ENCODE peak calls at places on chromosomes 16 and 17, in six cellular contexts. T, S, C, R, E and D are unnamed samples.

GRCh38 chr17:76868669-76869208 is 535 bp downstream of the MGAT5B start:
- DNase-seq in T (no peak), S (no peak), C (no peak), R (no peak), E (peak), D (no peak)

GRCh38 chr16:72664122-72664479 is 383.8 kb downstream of the ZFHX3 start:
- DNase-seq in T (no peak), S (no peak), C (no peak), R (no peak), E (peak), D (no peak)

GRCh38 chr17:78252111-78252634 is 20.7 kb downstream of the TMEM235 start:
- DNase-seq in T (no peak), S (no peak), C (no peak), R (no peak), E (no peak), D (no peak)

GRCh38 chr16:76976101-76976500 is 214.9 kb upstream of the MON1B start:
- DNase-seq in T (no peak), S (no peak), C (no peak), R (no peak), E (no peak), D (no peak)

GRCh38 chr16:11085025-11085485 is 140.7 kb downstream of the CLEC16A start:
- DNase-seq in T (no peak), S (no peak), C (no peak), R (no peak), E (no peak), D (no peak)

GRCh38 chr16:89890886-89891657 is 17.7 kb downstream of the TCF25 start:
- DNase-seq in T (no peak), S (no peak), C (no peak), R (no peak), E (no peak), D (no peak)

GRCh38 chr17:39845052-39845976 is 18.8 kb downstream of the IKZF3 start:
- DNase-seq in T (no peak), S (no peak), C (no peak), R (no peak), E (no peak), D (no peak)

GRCh38 chr17:7490144-7490543 is 6.0 kb downstream of the POLR2A start:
- DNase-seq in T (no peak), S (no peak), C (no peak), R (no peak), E (no peak), D (no peak)

GRCh38 chr16:11181889-11182279 is 74.1 kb downstream of the SOCS1 start:
- DNase-seq in T (no peak), S (no peak), C (no peak), R (no peak), E (no peak), D (no peak)

GRCh38 chr16:87850009-87851006 is 19.0 kb downstream of the SLC7A5 start:
- DNase-seq in T (peak), S (no peak), C (peak), R (peak), E (no peak), D (no peak)

GRCh38 chr16:88886915-88887521 is 20.6 kb upstream of the PABPN1L start:
- DNase-seq in T (peak), S (no peak), C (no peak), R (no peak), E (no peak), D (no peak)

GRCh38 chr16:23837553-23838308 is 1.9 kb downstream of the PRKCB start:
- DNase-seq in T (no peak), S (no peak), C (no peak), R (no peak), E (no peak), D (no peak)

GRCh38 chr17:9816472-9816871 is 5.4 kb downstream of the GSG1L2 start:
- DNase-seq in T (no peak), S (no peak), C (no peak), R (no peak), E (no peak), D (no peak)

GRCh38 chr17:80082403-80083135 is 18.8 kb upstream of the GAA start:
- DNase-seq in T (peak), S (no peak), C (peak), R (peak), E (peak), D (peak)

GRCh38 chr16:82767808-82768207 is 141.0 kb downstream of the CDH13 start:
- DNase-seq in T (no peak), S (no peak), C (no peak), R (no peak), E (no peak), D (no peak)

GRCh38 chr16:71474864-71475263 is 12.8 kb upstream of the ZNF23 start:
- DNase-seq in T (no peak), S (no peak), C (no peak), R (no peak), E (no peak), D (peak)

GRCh38 chr16:27107185-27107592 is 40.5 kb downstream of the C16orf82 start:
- DNase-seq in T (no peak), S (no peak), C (no peak), R (no peak), E (no peak), D (no peak)

GRCh38 chr16:89922477-89922883 is 662 bp upstream of the TUBB3 start:
- DNase-seq in T (peak), S (no peak), C (peak), R (no peak), E (peak), D (peak)

GRCh38 chr17:57672205-57672632 is 72.9 kb downstream of the CCDC182 start:
- DNase-seq in T (no peak), S (no peak), C (no peak), R (no peak), E (no peak), D (peak)

GRCh38 chr17:6636105-6636504 is 4.4 kb downstream of the KIAA0753 start:
- DNase-seq in T (no peak), S (no peak), C (no peak), R (no peak), E (no peak), D (no peak)

GRCh38 chr17:33509331-33509730 is 216.2 kb upstream of the ASIC2 start:
- DNase-seq in T (no peak), S (no peak), C (no peak), R (no peak), E (no peak), D (no peak)

GRCh38 chr17:68295086-68295485 is 3.8 kb downstream of the ARSG start:
- DNase-seq in T (no peak), S (no peak), C (no peak), R (no peak), E (no peak), D (no peak)

GRCh38 chr17:29722411-29723198 is 99.9 kb upstream of the CORO6 start:
- DNase-seq in T (no peak), S (no peak), C (no peak), R (peak), E (no peak), D (no peak)

GRCh38 chr16:67284699-67285646 is 5.6 kb downstream of the PLEKHG4 start:
- DNase-seq in T (peak), S (no peak), C (peak), R (no peak), E (peak), D (no peak)

GRCh38 chr17:43542854-43543253 is 3.3 kb downstream of the ETV4 start:
- DNase-seq in T (no peak), S (no peak), C (no peak), R (no peak), E (no peak), D (no peak)

GRCh38 chr17:68581863-68582645 is 19.1 kb downstream of the FAM20A start:
- DNase-seq in T (no peak), S (no peak), C (no peak), R (no peak), E (no peak), D (no peak)

GRCh38 chr17:31427684-31428083 is 36.2 kb downstream of the RAB11FIP4 start:
- DNase-seq in T (no peak), S (no peak), C (no peak), R (no peak), E (no peak), D (no peak)

GRCh38 chr17:17561408-17562144 is 29.9 kb downstream of the PEMT start:
- DNase-seq in T (peak), S (peak), C (no peak), R (no peak), E (no peak), D (no peak)

GRCh38 chr17:2081564-2081963 is 26.7 kb downstream of the HIC1 start:
- DNase-seq in T (no peak), S (no peak), C (no peak), R (no peak), E (no peak), D (peak)

GRCh38 chr16:20387978-20388377 is 16.6 kb downstream of the PDILT start:
- DNase-seq in T (no peak), S (no peak), C (no peak), R (no peak), E (no peak), D (no peak)

GRCh38 chr16:20385844-20386832 is 18.4 kb downstream of the PDILT start:
- DNase-seq in T (peak), S (no peak), C (peak), R (peak), E (peak), D (peak)

GRCh38 chr16:20380782-20381181 is 23.8 kb downstream of the PDILT start:
- DNase-seq in T (no peak), S (no peak), C (no peak), R (no peak), E (no peak), D (no peak)

GRCh38 chr16:20382202-20382948 is 22.2 kb downstream of the PDILT start:
- DNase-seq in T (no peak), S (no peak), C (no peak), R (no peak), E (no peak), D (no peak)

GRCh38 chr16:20383106-20384029 is 21.2 kb downstream of the PDILT start:
- DNase-seq in T (peak), S (no peak), C (peak), R (peak), E (peak), D (peak)
- TF ChIP-seq CTCF in T (peak), S (peak), C (peak), R (peak), E (peak), D (peak)

GRCh38 chr16:80337786-80338185 is 203.0 kb upstream of the DYNLRB2 start:
- DNase-seq in T (no peak), S (no peak), C (no peak), R (no peak), E (no peak), D (no peak)
- TF ChIP-seq CTCF in T (no peak), S (no peak), C (no peak), R (no peak), E (no peak), D (no peak)

GRCh38 chr17:42124256-42124655 is 1.7 kb downstream of the HSPB9 start:
- DNase-seq in T (no peak), S (no peak), C (no peak), R (no peak), E (no peak), D (no peak)
- TF ChIP-seq CTCF in T (no peak), S (no peak), C (no peak), R (no peak), E (no peak), D (no peak)

DNA sequence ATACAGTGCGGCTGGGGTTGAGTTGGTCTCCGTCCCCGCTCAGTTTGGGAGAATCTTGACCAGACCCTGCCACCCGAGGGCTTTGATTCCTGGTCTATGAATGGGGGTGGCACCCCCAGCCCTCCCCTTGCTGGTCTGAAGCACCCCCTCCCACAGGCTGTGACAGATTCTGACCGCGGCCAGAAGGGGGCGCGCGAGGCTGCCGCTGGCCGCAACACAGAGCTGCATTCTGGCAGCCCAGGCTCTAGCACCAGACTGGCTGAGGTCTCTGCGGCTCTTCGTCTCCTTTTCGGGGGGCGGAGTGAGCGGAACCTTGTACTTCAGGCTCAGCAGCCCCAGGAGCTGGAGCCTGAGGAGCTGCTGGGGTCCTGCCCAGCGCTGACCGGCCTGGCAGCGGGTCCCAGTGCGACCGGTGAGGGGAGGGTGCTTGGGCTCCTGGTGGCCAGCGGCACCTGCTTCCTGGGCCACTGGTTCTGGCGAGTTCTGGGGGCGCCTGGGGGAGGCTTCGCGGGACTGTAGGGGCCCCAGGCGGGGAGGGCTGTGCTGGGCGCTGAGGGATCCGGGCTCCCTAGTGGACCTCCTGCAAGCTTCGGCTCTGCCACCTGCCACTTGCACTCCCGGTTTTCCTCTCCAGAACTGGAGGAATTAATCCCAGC is 1011.6 kb downstream of the KCNJ18 start:
- DNase-seq in T (no peak), S (no peak), C (no peak), R (no peak), E (peak), D (no peak)
- TF ChIP-seq CTCF in T (no peak), S (no peak), C (no peak), R (no peak), E (peak), D (peak)

DNA sequence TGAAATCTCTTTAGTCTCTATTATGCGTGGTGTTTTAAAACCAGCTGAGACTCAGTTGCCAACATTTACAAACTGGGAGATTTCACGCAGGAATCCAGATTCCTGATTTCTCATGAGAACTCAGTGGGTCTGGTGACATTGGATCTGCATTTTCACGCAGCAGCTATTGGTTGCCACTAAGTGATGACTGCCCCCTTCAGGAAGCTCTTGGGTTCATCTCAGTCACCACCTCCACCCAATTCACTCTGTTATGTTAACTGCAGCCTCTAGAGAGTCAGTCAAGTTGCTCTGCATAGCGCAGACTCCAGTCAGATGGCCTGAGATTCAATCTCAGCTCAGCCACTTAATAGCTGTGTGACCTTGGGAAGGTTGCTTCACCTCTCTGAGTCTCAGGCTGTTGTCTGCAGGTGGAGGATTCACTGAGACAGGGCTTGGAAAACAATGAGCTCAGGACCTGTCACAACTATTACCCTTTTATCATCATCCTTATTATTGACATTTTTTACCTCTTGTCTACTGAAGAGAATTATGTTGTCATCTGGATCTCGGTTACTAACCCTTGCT is 6.4 kb downstream of the SHISA9 start:
- DNase-seq in T (no peak), S (no peak), C (no peak), R (no peak), E (no peak), D (peak)
- TF ChIP-seq CTCF in T (no peak), S (no peak), C (no peak), R (no peak), E (peak), D (peak)

DNA sequence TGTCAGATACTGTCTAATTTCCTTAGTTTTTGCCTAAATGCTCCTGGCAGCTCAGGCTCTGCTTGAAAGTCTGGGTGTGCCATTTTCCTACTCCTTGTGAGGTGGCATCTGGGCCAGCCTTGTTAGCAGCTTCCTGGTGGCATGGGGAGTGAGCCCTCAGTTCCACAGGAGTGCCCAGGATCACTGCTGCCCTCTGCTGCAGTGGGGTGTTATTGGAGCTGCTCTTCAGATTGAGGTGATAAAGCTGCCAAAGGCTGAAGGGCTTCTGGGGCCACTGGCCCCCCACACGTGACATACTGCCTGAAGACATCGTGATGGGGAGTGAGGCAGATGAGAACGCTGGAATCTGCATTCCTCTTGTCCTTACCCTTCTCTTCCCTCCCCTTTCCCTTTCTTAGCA is 27.4 kb downstream of the CEP95 start:
- DNase-seq in T (no peak), S (no peak), C (peak), R (no peak), E (peak), D (no peak)
- TF ChIP-seq CTCF in T (no peak), S (no peak), C (no peak), R (no peak), E (peak), D (peak)

GRCh38 chr17:74728702-74729075 is 8.4 kb upstream of the RAB37 start:
- DNase-seq in T (no peak), S (no peak), C (no peak), R (no peak), E (no peak), D (no peak)

GRCh38 chr17:74729368-74729767 is 7.7 kb upstream of the RAB37 start:
- DNase-seq in T (no peak), S (no peak), C (no peak), R (no peak), E (no peak), D (no peak)

GRCh38 chr17:74730491-74731346 is 6.3 kb upstream of the RAB37 start:
- DNase-seq in T (no peak), S (no peak), C (no peak), R (peak), E (no peak), D (no peak)

GRCh38 chr17:74731347-74731605 is 5.8 kb upstream of the RAB37 start:
- DNase-seq in T (no peak), S (no peak), C (no peak), R (no peak), E (no peak), D (no peak)

GRCh38 chr17:74729866-74730265 is 7.2 kb upstream of the RAB37 start:
- DNase-seq in T (no peak), S (no peak), C (no peak), R (peak), E (no peak), D (no peak)
- TF ChIP-seq CTCF in T (no peak), S (no peak), C (no peak), R (no peak), E (no peak), D (no peak)

GRCh38 chr17:75478508-75478907 is 22.1 kb downstream of the TMEM94 start:
- DNase-seq in T (no peak), S (no peak), C (no peak), R (no peak), E (no peak), D (no peak)

GRCh38 chr17:75477493-75477862 is 21.0 kb downstream of the TMEM94 start:
- DNase-seq in T (no peak), S (no peak), C (no peak), R (no peak), E (no peak), D (no peak)

GRCh38 chr17:75480281-75480680 is 23.8 kb downstream of the TMEM94 start:
- DNase-seq in T (no peak), S (no peak), C (no peak), R (no peak), E (no peak), D (no peak)

GRCh38 chr17:75482098-75482943 is 25.9 kb downstream of the TMEM94 start:
- DNase-seq in T (no peak), S (no peak), C (no peak), R (no peak), E (no peak), D (no peak)

DNA sequence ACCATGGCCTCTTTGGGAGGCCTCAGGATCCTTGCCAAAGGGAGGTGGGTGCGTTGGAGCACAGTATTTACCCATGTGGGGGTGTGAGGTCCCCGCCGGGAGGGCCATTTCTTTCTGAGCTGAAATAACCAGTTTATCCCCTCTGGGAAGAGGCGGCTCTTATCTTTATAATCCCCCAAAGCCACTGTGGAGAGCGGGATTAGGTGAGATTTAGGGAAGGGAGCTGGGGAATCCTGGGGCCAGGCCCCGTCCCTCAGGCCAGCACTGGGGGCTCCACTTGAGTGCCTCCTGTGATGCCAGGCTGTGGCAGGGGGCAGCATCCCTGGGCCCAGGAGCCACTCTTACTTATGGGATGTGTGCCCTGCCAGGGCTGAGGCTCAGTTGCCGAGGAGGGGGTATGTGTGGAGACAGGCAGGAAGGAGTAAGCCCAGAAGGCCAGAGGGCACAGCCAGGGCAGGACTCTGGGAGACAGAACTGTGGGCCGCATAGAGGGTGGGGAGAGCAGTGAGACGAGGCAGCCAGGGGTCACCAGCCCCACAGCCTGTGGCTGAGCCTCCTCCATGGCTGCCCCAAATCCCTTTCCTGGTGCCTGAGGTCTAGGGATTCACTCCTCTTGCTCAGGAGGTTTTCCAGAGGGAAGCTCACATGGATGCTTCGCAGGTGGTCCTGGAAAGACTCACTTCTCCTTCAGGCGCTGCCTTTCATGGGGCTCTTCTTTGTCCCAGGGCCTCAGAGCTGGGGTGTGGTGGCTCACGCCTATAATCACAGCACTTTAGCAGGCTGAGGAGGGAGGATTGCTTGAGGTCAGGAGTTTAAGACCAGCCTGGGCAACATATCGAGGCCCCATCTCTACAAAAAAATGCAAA is 25.0 kb downstream of the TMEM94 start:
- DNase-seq in T (no peak), S (no peak), C (no peak), R (no peak), E (no peak), D (no peak)
- TF ChIP-seq CTCF in T (no peak), S (no peak), C (no peak), R (no peak), E (no peak), D (no peak)

GRCh38 chr16:68734782-68735181 is 2.3 kb upstream of the CDH1 start:
- DNase-seq in T (no peak), S (no peak), C (no peak), R (no peak), E (no peak), D (no peak)
- TF ChIP-seq CTCF in T (no peak), S (no peak), C (no peak), R (no peak), E (no peak), D (no peak)